ENCODE peak calls at places on chromosomes 2 and 18, in six cellular contexts. B is right lobe of liver, T is adrenal gland, X is GM23338, S is IMR-90, C is kidney. O is an unnamed sample.

GRCh38 chr2:145199052-145199451 is 679.1 kb upstream of the ZEB2 start:
- DNase-seq in C (no peak), X (no peak), B (no peak), S (no peak), T (no peak), O (no peak)

GRCh38 chr2:112690853-112691390 is 29.9 kb upstream of the NT5DC4 start:
- DNase-seq in S (peak; percentile 59), T (peak; percentile 65), B (peak; percentile 80), C (peak; percentile 82), X (peak; percentile 70), O (peak; percentile 47)

GRCh38 chr2:149566652-149567051 is 20.9 kb downstream of the MMADHC start:
- DNase-seq in B (no peak), S (no peak), C (no peak), X (no peak), T (no peak), O (no peak)

GRCh38 chr2:28219134-28219533 is 173.5 kb upstream of the FOSL2 start:
- DNase-seq in C (no peak), S (peak; percentile 43), B (no peak), X (no peak), T (no peak), O (peak; percentile 35)

GRCh38 chr2:62456721-62457539 is 49.1 kb downstream of the TMEM17 start:
- DNase-seq in T (peak; percentile 80), S (peak; percentile 78), C (peak; percentile 92), B (peak; percentile 85), X (peak; percentile 90), O (peak; percentile 77)

GRCh38 chr2:152582081-152582480 is 135.2 kb downstream of the PRPF40A start:
- DNase-seq in B (no peak), T (no peak), X (no peak), S (no peak), C (no peak), O (no peak)

GRCh38 chr18:71998547-71998946 is 545.6 kb downstream of the CBLN2 start:
- DNase-seq in C (no peak), X (no peak), B (no peak), S (no peak), T (no peak), O (no peak)

GRCh38 chr2:233358335-233358734 is 4.0 kb downstream of the DGKD start:
- DNase-seq in T (no peak), S (no peak), B (no peak), X (no peak), C (no peak), O (peak; percentile 48)

GRCh38 chr2:101047075-101047766 is 45.1 kb downstream of the RPL31 start:
- DNase-seq in B (no peak), C (peak; percentile 83), S (no peak), T (no peak), X (no peak), O (no peak)

GRCh38 chr2:47056875-47057731 is 98.0 kb downstream of the STPG4 start:
- DNase-seq in X (no peak), B (no peak), S (no peak), T (no peak), C (peak; percentile 85), O (peak; percentile 71)

GRCh38 chr2:183665976-183666375 is 541.7 kb downstream of the NUP35 start:
- DNase-seq in X (no peak), T (no peak), C (no peak), S (no peak), B (no peak), O (no peak)

GRCh38 chr18:42742976-42743755 is 372.3 kb downstream of the RIT2 start:
- DNase-seq in S (no peak), C (no peak), X (peak; percentile 23), B (no peak), T (no peak), O (no peak)

GRCh38 chr2:44118257-44118656 is 50.4 kb upstream of the PPM1B start:
- DNase-seq in S (peak; percentile 34), T (no peak), B (no peak), X (no peak), C (no peak), O (peak; percentile 74)

GRCh38 chr18:21134895-21135294 is 23.3 kb upstream of the ROCK1 start:
- DNase-seq in X (no peak), T (no peak), C (no peak), B (no peak), S (peak; percentile 7), O (peak; percentile 50)

GRCh38 chr18:23173912-23174311 is 38.6 kb downstream of the CABLES1 start:
- DNase-seq in X (no peak), S (no peak), C (no peak), B (no peak), T (no peak), O (no peak)

GRCh38 chr2:6352906-6353515 is 512.7 kb downstream of the CMPK2 start:
- DNase-seq in B (peak; percentile 61), S (peak; percentile 58), X (peak; percentile 81), C (no peak), T (peak; percentile 24), O (peak; percentile 75)

GRCh38 chr18:79627750-79628294 is 51.8 kb upstream of the CTDP1 start:
- DNase-seq in X (no peak), C (peak; percentile 62), B (no peak), S (no peak), T (no peak), O (no peak)

GRCh38 chr18:58051765-58052460 is 7.9 kb downstream of the NEDD4L start:
- DNase-seq in S (peak; percentile 24), X (no peak), B (no peak), C (no peak), T (no peak), O (no peak)

GRCh38 chr2:72111061-72111460 is 36.6 kb downstream of the CYP26B1 start:
- DNase-seq in S (no peak), T (no peak), C (no peak), B (no peak), X (no peak), O (no peak)

GRCh38 chr2:175874291-175874690 is 127.8 kb downstream of the LNPK start:
- DNase-seq in S (no peak), X (no peak), C (no peak), T (no peak), B (no peak), O (no peak)

GRCh38 chr2:175871331-175871730 is 130.7 kb downstream of the LNPK start:
- DNase-seq in X (no peak), B (no peak), T (no peak), S (peak; percentile 6), C (no peak), O (no peak)

GRCh38 chr2:175872716-175873115 is 129.4 kb downstream of the LNPK start:
- DNase-seq in X (no peak), T (no peak), S (peak; percentile 59), B (no peak), C (no peak), O (no peak)

DNA sequence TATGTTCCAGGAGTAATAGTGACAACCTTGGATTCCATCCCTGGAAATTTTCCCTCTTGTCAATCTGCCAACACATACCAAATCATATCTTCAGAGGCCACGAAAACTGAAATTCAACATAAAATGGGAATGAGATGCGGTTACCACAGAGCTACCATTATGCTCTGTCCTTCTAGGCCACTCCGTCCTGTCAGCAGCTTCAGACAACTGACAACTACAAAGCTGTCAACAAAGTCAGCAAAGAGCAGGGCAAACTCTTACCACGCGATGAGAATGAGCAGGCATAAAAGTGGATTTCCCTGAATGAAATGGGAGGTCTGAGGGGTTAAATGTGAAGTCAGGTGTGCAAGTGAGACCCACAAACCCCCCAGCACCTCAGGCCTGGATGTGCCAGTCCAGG is 130.1 kb downstream of the LNPK start:
- DNase-seq in T (no peak), S (no peak), X (no peak), B (no peak), C (no peak), O (peak; percentile 52)
- H3K27ac ChIP-seq in T (no peak overlapping the region), S (no peak overlapping the region), X (no peak overlapping the region), B (no peak overlapping the region), C (no peak overlapping the region), O (no peak overlapping the region)

GRCh38 chr18:77862358-77862757 is 612.7 kb downstream of the GALR1 start:
- DNase-seq in C (no peak), S (no peak), B (no peak), T (no peak), X (no peak), O (no peak)
- H3K4me3 ChIP-seq in C (no peak overlapping the region), S (no peak overlapping the region), B (no peak overlapping the region), T (no peak overlapping the region), X (no peak overlapping the region), O (no peak overlapping the region)

GRCh38 chr18:32472841-32473240 is 2.2 kb upstream of the GAREM1 start:
- DNase-seq in X (no peak), C (no peak), B (no peak), T (no peak), S (no peak), O (no peak)

GRCh38 chr18:32469190-32469611 is 1.5 kb downstream of the GAREM1 start:
- DNase-seq in B (peak; percentile 71), X (no peak), T (peak; percentile 59), C (peak; percentile 56), S (peak; percentile 36), O (peak; percentile 62)

GRCh38 chr18:32470136-32470712 is 458 bp downstream of the GAREM1 start:
- DNase-seq in X (peak; percentile 38), S (peak; percentile 17), T (peak; percentile 56), C (peak; percentile 81), B (peak; percentile 70), O (peak; percentile 75)

GRCh38 chr18:32469691-32470131 is 971 bp downstream of the GAREM1 start:
- DNase-seq in B (no peak), X (no peak), C (no peak), S (peak; percentile 10), T (no peak), O (no peak)

DNA sequence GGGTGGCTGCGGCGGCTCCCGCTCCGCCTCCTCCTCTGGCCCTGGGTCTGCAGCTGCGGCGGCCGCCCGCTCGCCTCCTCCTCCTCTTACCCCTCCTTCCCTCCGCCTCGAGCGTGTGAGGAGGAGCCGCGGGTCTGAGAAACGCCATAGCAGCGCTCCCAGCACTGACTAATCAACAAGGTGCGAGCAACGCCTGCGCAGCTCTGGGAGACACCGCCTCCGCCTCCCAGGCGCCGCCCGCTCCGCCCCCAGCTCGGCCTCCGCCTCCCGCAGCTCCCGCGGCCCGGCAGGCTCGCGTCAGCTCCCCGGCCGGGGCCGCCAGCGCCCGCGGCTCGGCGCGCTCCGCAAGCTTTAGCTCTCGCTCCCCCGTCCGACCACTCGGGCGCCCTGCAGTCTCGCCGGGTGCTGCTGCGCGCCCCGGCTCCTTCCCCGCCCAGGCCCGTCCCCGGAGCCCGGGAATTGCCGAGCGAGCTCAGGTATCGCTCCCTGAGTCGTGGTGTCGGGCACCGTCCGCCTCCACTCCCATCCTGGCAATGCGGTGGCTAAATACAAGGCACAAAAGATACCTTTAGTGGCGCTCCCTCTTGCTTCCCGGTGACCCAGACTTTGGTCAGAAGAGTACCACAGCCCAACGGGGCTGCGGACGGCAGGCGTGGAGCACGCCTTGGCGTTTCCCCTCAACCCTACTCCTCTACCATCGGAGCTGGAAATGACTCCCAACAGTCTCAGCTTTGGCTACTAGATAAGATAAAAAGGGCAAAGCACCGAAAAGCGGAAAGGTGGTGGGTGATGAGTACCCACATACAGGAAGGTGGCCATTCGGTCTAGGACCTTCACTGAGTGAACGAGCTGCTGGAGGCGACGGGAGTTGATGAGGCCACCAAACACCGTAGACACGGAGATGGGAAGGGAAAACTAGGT is at the start of gene GAREM1:
- DNase-seq in C (peak; percentile 99), T (peak; percentile 96), X (peak; percentile 93), B (peak; percentile 97), S (peak; percentile 98), O (peak; percentile 98)
- TF ChIP-seq CTCF in C (peak; percentile 79), T (peak; percentile 60), X (peak; percentile 48), B (peak; percentile 92), S (peak; percentile 95), O (peak; percentile 64)

DNA sequence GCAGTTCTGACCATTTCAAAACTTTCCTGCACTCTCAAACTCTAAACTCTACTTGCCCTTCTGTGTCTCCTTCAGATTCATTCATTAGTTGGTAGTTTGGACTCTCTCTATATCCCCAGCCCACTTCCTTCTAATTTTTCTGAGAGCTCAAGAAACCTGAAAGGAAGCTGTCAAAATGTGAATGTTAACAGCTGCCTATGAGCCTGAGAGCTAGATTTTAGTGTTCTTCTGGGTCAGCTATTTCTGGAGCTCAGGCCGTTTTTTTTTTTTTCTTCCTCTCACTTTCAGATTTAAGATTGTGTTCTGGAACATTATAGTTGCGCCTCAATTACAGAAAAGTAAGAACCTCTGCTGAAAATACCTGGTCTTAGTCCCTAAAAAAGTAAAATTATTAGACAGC is 73.1 kb downstream of the RTN4 start:
- DNase-seq in C (no peak), X (no peak), B (no peak), S (no peak), T (no peak), O (peak; percentile 54)
- H3K27ac ChIP-seq in C (peak overlapping the region; percentile 51), X (peak overlapping the region; percentile 15), B (no peak overlapping the region), S (no peak overlapping the region), T (no peak overlapping the region), O (peak overlapping the region; percentile 71)